ENCODE peak calls at places on chromosome 6, in six cellular contexts. B, S, W, F, C and X are unnamed samples.

GRCh38 chr6:53161481-53162009 is 12.9 kb upstream of the GCM1 start:
- DNase-seq in B (no peak), S (no peak), W (no peak), F (no peak), C (no peak), X (no peak)

GRCh38 chr6:12313992-12314589 is 23.9 kb downstream of the EDN1 start:
- DNase-seq in B (no peak), S (no peak), W (peak; percentile 48), F (no peak), C (no peak), X (no peak)

GRCh38 chr6:14660767-14661166 is 543.2 kb downstream of the CD83 start:
- DNase-seq in B (no peak), S (no peak), W (no peak), F (no peak), C (no peak), X (no peak)

GRCh38 chr6:33905081-33905609 is 101.3 kb upstream of the MLN start:
- DNase-seq in B (peak; percentile 25), S (no peak), W (no peak), F (no peak), C (no peak), X (no peak)

GRCh38 chr6:120994573-120994967 is 339.7 kb downstream of the TBC1D32 start:
- DNase-seq in B (no peak), S (no peak), W (no peak), F (no peak), C (no peak), X (no peak)

GRCh38 chr6:16158943-16159557 is 30.2 kb downstream of the MYLIP start:
- DNase-seq in B (no peak), S (no peak), W (no peak), F (no peak), C (no peak), X (no peak)

GRCh38 chr6:116969211-116969863 is 92.3 kb downstream of the RFX6 start:
- DNase-seq in B (no peak), S (no peak), W (peak; percentile 26), F (no peak), C (peak; percentile 11), X (no peak)

GRCh38 chr6:127566119-127566518 is 10.9 kb upstream of the C6orf58 start:
- DNase-seq in B (no peak), S (no peak), W (no peak), F (no peak), C (no peak), X (no peak)

GRCh38 chr6:150165020-150165702 is 22.3 kb downstream of the PPP1R14C start:
- DNase-seq in B (no peak), S (no peak), W (no peak), F (no peak), C (no peak), X (no peak)

GRCh38 chr6:85385636-85386315 is 64.1 kb upstream of the NT5E start:
- DNase-seq in B (no peak), S (no peak), W (no peak), F (no peak), C (no peak), X (no peak)

GRCh38 chr6:32815115-32815514 is 1.7 kb downstream of the HLA-DOB start:
- DNase-seq in B (no peak), S (no peak), W (no peak), F (no peak), C (no peak), X (no peak)

GRCh38 chr6:7916959-7917358 is 6.4 kb upstream of the TXNDC5 start:
- DNase-seq in B (no peak), S (no peak), W (no peak), F (no peak), C (no peak), X (no peak)

GRCh38 chr6:139531148-139531547 is 156.7 kb upstream of the CITED2 start:
- DNase-seq in B (peak; percentile 32), S (no peak), W (no peak), F (no peak), C (no peak), X (no peak)

GRCh38 chr6:33744895-33745546 is 1.7 kb downstream of the IP6K3 start:
- DNase-seq in B (no peak), S (peak; percentile 86), W (no peak), F (peak; percentile 54), C (no peak), X (no peak)

GRCh38 chr6:134936927-134937326 is 13.0 kb downstream of the ALDH8A1 start:
- DNase-seq in B (no peak), S (no peak), W (no peak), F (no peak), C (no peak), X (no peak)

GRCh38 chr6:119256978-119257462 is 92.5 kb downstream of the MAN1A1 start:
- DNase-seq in B (no peak), S (no peak), W (no peak), F (no peak), C (no peak), X (no peak)

GRCh38 chr6:131954775-131955107 is 3.6 kb upstream of the CCN2 start:
- DNase-seq in B (no peak), S (no peak), W (peak; percentile 81), F (no peak), C (peak; percentile 41), X (peak; percentile 26)

GRCh38 chr6:5762561-5762968 is 244.2 kb downstream of the NRN1 start:
- DNase-seq in B (no peak), S (peak; percentile 64), W (no peak), F (no peak), C (peak; percentile 32), X (peak; percentile 33)

GRCh38 chr6:53484409-53485280 is 60.3 kb downstream of the GCLC start:
- DNase-seq in B (peak; percentile 64), S (no peak), W (peak; percentile 83), F (no peak), C (peak; percentile 82), X (no peak)

GRCh38 chr6:167056370-167056769 is 57.2 kb downstream of the CEP43 start:
- DNase-seq in B (peak; percentile 37), S (no peak), W (no peak), F (no peak), C (no peak), X (no peak)

GRCh38 chr6:12592634-12593033 is 123.9 kb upstream of the PHACTR1 start:
- DNase-seq in B (no peak), S (no peak), W (no peak), F (no peak), C (no peak), X (no peak)

GRCh38 chr6:30683980-30684338 is 2.5 kb downstream of the PPP1R18 start:
- DNase-seq in B (no peak), S (no peak), W (no peak), F (no peak), C (no peak), X (no peak)

GRCh38 chr6:30683137-30683979 is 3.1 kb downstream of the PPP1R18 start:
- DNase-seq in B (no peak), S (peak; percentile 57), W (no peak), F (peak; percentile 37), C (peak; percentile 55), X (peak; percentile 37)

GRCh38 chr6:30679765-30680535 is 6.5 kb downstream of the PPP1R18 start:
- DNase-seq in B (no peak), S (no peak), W (no peak), F (peak; percentile 22), C (no peak), X (no peak)

GRCh38 chr6:30682181-30683117 is 4.0 kb downstream of the PPP1R18 start:
- DNase-seq in B (peak; percentile 86), S (peak; percentile 89), W (peak; percentile 72), F (peak; percentile 75), C (peak; percentile 87), X (peak; percentile 85)

DNA sequence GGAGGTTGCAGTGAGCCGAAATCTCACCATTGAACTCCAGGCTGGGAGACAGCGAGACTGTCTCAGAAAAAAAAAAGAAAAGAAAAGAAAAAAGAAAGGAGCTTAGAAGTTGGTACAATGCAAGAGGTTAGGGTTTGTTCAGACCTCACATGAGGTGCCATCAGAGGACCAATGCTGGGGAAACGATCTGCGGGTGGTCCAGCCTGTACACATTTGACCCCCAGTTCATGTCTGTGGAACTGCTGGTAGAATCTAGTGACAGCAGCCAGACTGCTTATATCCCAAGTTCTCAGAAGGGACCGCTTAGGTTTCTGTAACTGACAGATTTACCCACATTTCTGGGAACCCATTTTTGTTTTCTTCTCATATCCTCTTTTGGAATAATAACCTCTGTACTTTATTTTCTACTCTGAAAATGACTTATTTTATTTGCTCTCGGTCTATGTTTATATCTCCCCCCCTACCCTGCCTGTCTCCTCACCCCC is 4.7 kb downstream of the PPP1R18 start:
- DNase-seq in B (no peak), S (no peak), W (no peak), F (peak; percentile 3), C (no peak), X (no peak)
- H3K4me1 ChIP-seq in B (peaks cover 24% of the 10 kb centered on the region), S (peaks cover 9% of the 10 kb centered on the region), W (peaks cover 62% of the 10 kb centered on the region), F (no peaks in the 10 kb centered on the region), C (peaks cover 73% of the 10 kb centered on the region), X (peaks cover 81% of the 10 kb centered on the region)

GRCh38 chr6:71246596-71246995 is 42.0 kb upstream of the OGFRL1 start:
- DNase-seq in B (no peak), S (no peak), W (no peak), F (no peak), C (no peak), X (no peak)
- H3K27ac ChIP-seq in B (no peak overlapping the region), S (no peak overlapping the region), W (no peak overlapping the region), F (no peak overlapping the region), C (no peak overlapping the region), X (no peak overlapping the region)

DNA sequence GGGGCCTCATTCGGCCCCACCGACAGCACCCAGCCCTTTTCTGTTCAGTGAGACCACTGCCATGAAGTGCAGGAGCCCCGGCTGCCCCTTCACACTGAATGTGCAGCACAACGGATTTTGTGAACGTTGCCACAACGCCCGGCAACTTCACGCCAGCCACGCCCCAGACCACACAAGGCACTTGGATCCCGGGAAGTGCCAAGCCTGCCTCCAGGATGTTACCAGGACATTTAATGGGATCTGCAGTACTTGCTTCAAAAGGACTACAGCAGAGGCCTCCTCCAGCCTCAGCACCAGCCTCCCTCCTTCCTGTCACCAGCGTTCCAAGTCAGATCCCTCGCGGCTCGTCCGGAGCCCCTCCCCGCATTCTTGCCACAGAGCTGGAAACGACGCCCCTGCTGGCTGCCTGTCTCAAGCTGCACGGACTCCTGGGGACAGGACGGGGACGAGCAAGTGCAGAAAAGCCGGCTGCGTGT is 11.8 kb downstream of the TNFAIP3 start:
- DNase-seq in B (no peak), S (peak; percentile 82), W (no peak), F (no peak), C (peak; percentile 62), X (peak; percentile 77)
- H3K36me3 ChIP-seq in B (peaks cover 89% of the 10 kb centered on the region), S (peaks cover 85% of the 10 kb centered on the region), W (peaks cover 89% of the 10 kb centered on the region), F (peaks cover 11% of the 10 kb centered on the region), C (peaks cover 88% of the 10 kb centered on the region), X (peaks cover 87% of the 10 kb centered on the region)

GRCh38 chr6:4021862-4022715 is 56.8 kb downstream of the FAM217A start:
- DNase-seq in B (no peak), S (no peak), W (no peak), F (no peak), C (no peak), X (no peak)
- H3K4me1 ChIP-seq in B (peaks cover 33% of the 10 kb centered on the region), S (peaks cover 58% of the 10 kb centered on the region), W (peaks cover 81% of the 10 kb centered on the region), F (peaks cover 44% of the 10 kb centered on the region), C (peaks cover 77% of the 10 kb centered on the region), X (peaks cover 93% of the 10 kb centered on the region)